ENCODE peak calls at places on chromosomes 11 and 22, in five cellular contexts. One of them, this sample, is unnamed.

GRCh38 chr22:19942886-19943664 is 1.5 kb upstream of the TXNRD2 start:
- DNase-seq in lung: no peak
- DNase-seq in naive thymus-derived CD8-positive, alpha-beta T cell: no peak
- DNase-seq in brain microvascular endothelial cell: peak; percentile 87
- DNase-seq in astrocyte: peak; percentile 89
- DNase-seq in this sample: no peak

GRCh38 chr11:27605422-27605821 is 94.8 kb downstream of the BDNF start:
- DNase-seq in lung: no peak
- DNase-seq in naive thymus-derived CD8-positive, alpha-beta T cell: no peak
- DNase-seq in brain microvascular endothelial cell: no peak
- DNase-seq in astrocyte: no peak
- DNase-seq in this sample: no peak

GRCh38 chr11:60831501-60832079 is 10.3 kb upstream of the CCDC86 start:
- DNase-seq in lung: no peak
- DNase-seq in naive thymus-derived CD8-positive, alpha-beta T cell: no peak
- DNase-seq in brain microvascular endothelial cell: no peak
- DNase-seq in astrocyte: peak; percentile 30
- DNase-seq in this sample: no peak

GRCh38 chr11:94910779-94911178 is 62.6 kb downstream of the CWC15 start:
- DNase-seq in lung: no peak
- DNase-seq in naive thymus-derived CD8-positive, alpha-beta T cell: no peak
- DNase-seq in brain microvascular endothelial cell: no peak
- DNase-seq in astrocyte: peak; percentile 69
- DNase-seq in this sample: no peak

GRCh38 chr11:605286-606129 is 10.2 kb downstream of the IRF7 start:
- DNase-seq in lung: no peak
- DNase-seq in naive thymus-derived CD8-positive, alpha-beta T cell: no peak
- DNase-seq in brain microvascular endothelial cell: no peak
- DNase-seq in astrocyte: no peak
- DNase-seq in this sample: no peak

GRCh38 chr11:128625766-128626165 is 38.4 kb upstream of the ETS1 start:
- DNase-seq in lung: no peak
- DNase-seq in naive thymus-derived CD8-positive, alpha-beta T cell: no peak
- DNase-seq in brain microvascular endothelial cell: no peak
- DNase-seq in astrocyte: no peak
- DNase-seq in this sample: no peak

GRCh38 chr11:66950113-66950535 is 8.1 kb downstream of the PC start:
- DNase-seq in lung: no peak
- DNase-seq in naive thymus-derived CD8-positive, alpha-beta T cell: no peak
- DNase-seq in brain microvascular endothelial cell: peak; percentile 91
- DNase-seq in astrocyte: peak; percentile 77
- DNase-seq in this sample: no peak

GRCh38 chr11:86182976-86183584 is 61.5 kb upstream of the EED start:
- DNase-seq in lung: no peak
- DNase-seq in naive thymus-derived CD8-positive, alpha-beta T cell: peak; percentile 3
- DNase-seq in brain microvascular endothelial cell: no peak
- DNase-seq in astrocyte: peak; percentile 41
- DNase-seq in this sample: peak; percentile 67

GRCh38 chr22:31647066-31647465 is 14.9 kb downstream of the PISD start:
- DNase-seq in lung: no peak
- DNase-seq in naive thymus-derived CD8-positive, alpha-beta T cell: no peak
- DNase-seq in brain microvascular endothelial cell: no peak
- DNase-seq in astrocyte: no peak
- DNase-seq in this sample: no peak

GRCh38 chr11:101466352-101466751 is 117.5 kb downstream of the TRPC6 start:
- DNase-seq in lung: no peak
- DNase-seq in naive thymus-derived CD8-positive, alpha-beta T cell: no peak
- DNase-seq in brain microvascular endothelial cell: no peak
- DNase-seq in astrocyte: no peak
- DNase-seq in this sample: peak; percentile 32

GRCh38 chr11:13859986-13860385 is 102.5 kb upstream of the SPON1 start:
- DNase-seq in lung: no peak
- DNase-seq in naive thymus-derived CD8-positive, alpha-beta T cell: peak; percentile 67
- DNase-seq in brain microvascular endothelial cell: no peak
- DNase-seq in astrocyte: no peak
- DNase-seq in this sample: no peak

GRCh38 chr11:126991596-126991995 is 9.0 kb downstream of the KIRREL3 start:
- DNase-seq in lung: no peak
- DNase-seq in naive thymus-derived CD8-positive, alpha-beta T cell: no peak
- DNase-seq in brain microvascular endothelial cell: no peak
- DNase-seq in astrocyte: no peak
- DNase-seq in this sample: no peak

GRCh38 chr11:110759972-110760381 is 47.7 kb upstream of the ARHGAP20 start:
- DNase-seq in lung: peak; percentile 33
- DNase-seq in naive thymus-derived CD8-positive, alpha-beta T cell: no peak
- DNase-seq in brain microvascular endothelial cell: peak; percentile 42
- DNase-seq in astrocyte: peak; percentile 79
- DNase-seq in this sample: peak; percentile 72

GRCh38 chr11:115617767-115618166 is 113.6 kb upstream of the CADM1 start:
- DNase-seq in lung: no peak
- DNase-seq in naive thymus-derived CD8-positive, alpha-beta T cell: no peak
- DNase-seq in brain microvascular endothelial cell: no peak
- DNase-seq in astrocyte: no peak
- DNase-seq in this sample: no peak

GRCh38 chr11:33942954-33943353 is 51.1 kb upstream of the LMO2 start:
- DNase-seq in lung: no peak
- DNase-seq in naive thymus-derived CD8-positive, alpha-beta T cell: no peak
- DNase-seq in brain microvascular endothelial cell: peak; percentile 90
- DNase-seq in astrocyte: peak; percentile 94
- DNase-seq in this sample: no peak

GRCh38 chr22:48600171-48600570 is 1227.5 kb downstream of the BRD1 start:
- DNase-seq in lung: no peak
- DNase-seq in naive thymus-derived CD8-positive, alpha-beta T cell: no peak
- DNase-seq in brain microvascular endothelial cell: no peak
- DNase-seq in astrocyte: no peak
- DNase-seq in this sample: no peak

GRCh38 chr11:65553301-65554001 is 4.7 kb downstream of the LTBP3 start:
- DNase-seq in lung: no peak
- DNase-seq in naive thymus-derived CD8-positive, alpha-beta T cell: peak; percentile 86
- DNase-seq in brain microvascular endothelial cell: no peak
- DNase-seq in astrocyte: no peak
- DNase-seq in this sample: no peak

GRCh38 chr11:103867481-103867880 is 169.0 kb upstream of the DDI1 start:
- DNase-seq in lung: no peak
- DNase-seq in naive thymus-derived CD8-positive, alpha-beta T cell: no peak
- DNase-seq in brain microvascular endothelial cell: no peak
- DNase-seq in astrocyte: no peak
- DNase-seq in this sample: no peak

GRCh38 chr11:11403763-11404725 is 51.0 kb upstream of the CSNK2A3 start:
- DNase-seq in lung: peak; percentile 60
- DNase-seq in naive thymus-derived CD8-positive, alpha-beta T cell: no peak
- DNase-seq in brain microvascular endothelial cell: peak; percentile 20
- DNase-seq in astrocyte: peak; percentile 80
- DNase-seq in this sample: no peak

GRCh38 chr11:1397146-1397861 is 7.6 kb downstream of the BRSK2 start:
- DNase-seq in lung: no peak
- DNase-seq in naive thymus-derived CD8-positive, alpha-beta T cell: no peak
- DNase-seq in brain microvascular endothelial cell: no peak
- DNase-seq in astrocyte: no peak
- DNase-seq in this sample: no peak

GRCh38 chr22:48045369-48045768 is 1282.9 kb downstream of the TBC1D22A start:
- DNase-seq in lung: no peak
- DNase-seq in naive thymus-derived CD8-positive, alpha-beta T cell: no peak
- DNase-seq in brain microvascular endothelial cell: no peak
- DNase-seq in astrocyte: no peak
- DNase-seq in this sample: no peak

GRCh38 chr11:20112291-20113146 is 47.8 kb downstream of the DBX1 start:
- DNase-seq in lung: peak; percentile 65
- DNase-seq in naive thymus-derived CD8-positive, alpha-beta T cell: no peak
- DNase-seq in brain microvascular endothelial cell: peak; percentile 92
- DNase-seq in astrocyte: peak; percentile 99
- DNase-seq in this sample: peak; percentile 82

GRCh38 chr11:39011822-39012221 is 2413.8 kb upstream of the RAG2 start:
- DNase-seq in lung: no peak
- DNase-seq in naive thymus-derived CD8-positive, alpha-beta T cell: no peak
- DNase-seq in brain microvascular endothelial cell: no peak
- DNase-seq in astrocyte: no peak
- DNase-seq in this sample: no peak

GRCh38 chr11:47359586-47359985 is 7.1 kb upstream of the MYBPC3 start:
- DNase-seq in lung: no peak
- DNase-seq in naive thymus-derived CD8-positive, alpha-beta T cell: no peak
- DNase-seq in brain microvascular endothelial cell: no peak
- DNase-seq in astrocyte: no peak
- DNase-seq in this sample: no peak

GRCh38 chr11:12906501-12906900 is 102.6 kb upstream of the RASSF10 start:
- DNase-seq in lung: no peak
- DNase-seq in naive thymus-derived CD8-positive, alpha-beta T cell: no peak
- DNase-seq in brain microvascular endothelial cell: no peak
- DNase-seq in astrocyte: no peak
- DNase-seq in this sample: no peak

GRCh38 chr11:99565333-99565732 is 544.6 kb downstream of the CNTN5 start:
- DNase-seq in lung: no peak
- DNase-seq in naive thymus-derived CD8-positive, alpha-beta T cell: no peak
- DNase-seq in brain microvascular endothelial cell: no peak
- DNase-seq in astrocyte: no peak
- DNase-seq in this sample: no peak

GRCh38 chr22:25083414-25084166 is 116.1 kb upstream of the CRYBB3 start:
- DNase-seq in lung: no peak
- DNase-seq in naive thymus-derived CD8-positive, alpha-beta T cell: no peak
- DNase-seq in brain microvascular endothelial cell: no peak
- DNase-seq in astrocyte: no peak
- DNase-seq in this sample: peak; percentile 34